ENCODE peak calls at places on chromosomes 12 and 14, in four cellular contexts. One of them, this sample, is unnamed.

GRCh38 chr14:103716091-103716801 is 636 bp downstream of the ZFYVE21 start:
- DNase-seq in foreskin melanocyte: no peak
- DNase-seq in fibroblast of the aortic adventitia: peak
- DNase-seq in hippocampal formation: no peak
- DNase-seq in this sample: no peak

GRCh38 chr12:131390408-131391100 is 320.3 kb upstream of the SFSWAP start:
- DNase-seq in foreskin melanocyte: peak
- DNase-seq in hippocampal formation: peak
- DNase-seq in fibroblast of the aortic adventitia: no peak
- DNase-seq in this sample: no peak

GRCh38 chr14:100546051-100546443 is 41.2 kb downstream of the BEGAIN start:
- DNase-seq in foreskin melanocyte: no peak
- DNase-seq in hippocampal formation: no peak
- DNase-seq in fibroblast of the aortic adventitia: no peak
- DNase-seq in this sample: no peak

GRCh38 chr12:95922231-95922630 is 20.2 kb downstream of the CCDC38 start:
- DNase-seq in foreskin melanocyte: no peak
- DNase-seq in fibroblast of the aortic adventitia: peak
- DNase-seq in hippocampal formation: no peak
- DNase-seq in this sample: peak

GRCh38 chr12:104665296-104665695 is 208.5 kb downstream of the CHST11 start:
- DNase-seq in fibroblast of the aortic adventitia: no peak
- DNase-seq in foreskin melanocyte: no peak
- DNase-seq in hippocampal formation: no peak
- DNase-seq in this sample: no peak

GRCh38 chr14:76584271-76584702 is 177.0 kb upstream of the VASH1 start:
- DNase-seq in foreskin melanocyte: no peak
- DNase-seq in fibroblast of the aortic adventitia: no peak
- DNase-seq in hippocampal formation: no peak
- DNase-seq in this sample: no peak

GRCh38 chr12:63802012-63802608 is 22.4 kb downstream of the RXYLT1 start:
- DNase-seq in hippocampal formation: no peak
- DNase-seq in fibroblast of the aortic adventitia: peak
- DNase-seq in foreskin melanocyte: peak
- DNase-seq in this sample: peak

GRCh38 chr12:75129275-75129674 is 80.4 kb downstream of the KCNC2 start:
- DNase-seq in foreskin melanocyte: no peak
- DNase-seq in fibroblast of the aortic adventitia: no peak
- DNase-seq in hippocampal formation: no peak
- DNase-seq in this sample: no peak

GRCh38 chr14:68947802-68948201 is 31.3 kb downstream of the ACTN1 start:
- DNase-seq in hippocampal formation: no peak
- DNase-seq in foreskin melanocyte: no peak
- DNase-seq in fibroblast of the aortic adventitia: peak
- DNase-seq in this sample: peak

GRCh38 chr12:45729233-45730115 is at the start of gene ARID2:
- DNase-seq in foreskin melanocyte: peak
- DNase-seq in fibroblast of the aortic adventitia: peak
- DNase-seq in hippocampal formation: peak
- DNase-seq in this sample: peak

GRCh38 chr12:28936711-28937110 is 212.4 kb upstream of the FAR2 start:
- DNase-seq in foreskin melanocyte: no peak
- DNase-seq in fibroblast of the aortic adventitia: no peak
- DNase-seq in hippocampal formation: no peak
- DNase-seq in this sample: no peak